ENCODE peak calls at places on chromosomes 13 and 19, in nine cellular contexts. B is right atrium auricular region; X is fibroblast of the aortic adventitia; G is Ammon's horn; R is CD8-positive, alpha-beta memory T cell; F is activated naive CD4-positive, alpha-beta T cell; L is Karpas-422; A is fibroblast of the conjunctiva; N is CD8-positive, alpha-beta T cell. U is an unnamed sample.

GRCh38 chr13:94329754-94330551 is 149.5 kb downstream of the DCT start:
- DNase-seq in B (no peak), X (peak), G (no peak), R (no peak), F (no peak), L (no peak), A (peak), N (no peak), U (no peak)

GRCh38 chr13:69155136-69155535 is 952.5 kb upstream of the ATXN8OS start:
- DNase-seq in B (no peak), X (no peak), G (no peak), R (no peak), F (no peak), L (no peak), A (no peak), N (no peak), U (no peak)

GRCh38 chr13:21055016-21055415 is 6.4 kb downstream of the LATS2 start:
- DNase-seq in B (no peak), X (no peak), G (no peak), R (no peak), F (no peak), L (no peak), A (no peak), N (no peak), U (no peak)

GRCh38 chr13:53054569-53054968 is 26.0 kb downstream of the OLFM4 start:
- DNase-seq in B (no peak), X (no peak), G (no peak), R (no peak), F (no peak), L (no peak), A (no peak), N (no peak), U (no peak)

GRCh38 chr19:42366676-42367075 is 23.4 kb downstream of the CNFN start:
- DNase-seq in B (no peak), X (no peak), G (no peak), R (no peak), F (no peak), L (no peak), A (no peak), N (no peak), U (no peak)

GRCh38 chr13:109666656-109667448 is 119.5 kb downstream of the IRS2 start:
- DNase-seq in B (no peak), X (no peak), G (no peak), R (no peak), F (no peak), L (no peak), A (no peak), N (no peak), U (no peak)

GRCh38 chr13:97300871-97301270 is 78.7 kb downstream of the MBNL2 start:
- DNase-seq in B (no peak), X (no peak), G (no peak), R (no peak), F (no peak), L (no peak), A (no peak), N (no peak), U (no peak)

GRCh38 chr19:33763661-33764343 is 32.9 kb upstream of the KCTD15 start:
- DNase-seq in B (no peak), X (no peak), G (peak), R (no peak), F (no peak), L (no peak), A (no peak), N (no peak), U (no peak)

GRCh38 chr19:37669336-37669963 is 14.2 kb upstream of the ZFP30 start:
- DNase-seq in B (no peak), X (no peak), G (no peak), R (no peak), F (no peak), L (no peak), A (no peak), N (no peak), U (no peak)

GRCh38 chr19:27795369-27795768 is 1417.6 kb downstream of the UQCRFS1 start:
- DNase-seq in B (no peak), X (no peak), G (no peak), R (no peak), F (no peak), L (no peak), A (no peak), N (no peak), U (no peak)

U was measured in vagina.